ENCODE peak calls at places on chromosomes 6 and 20, in four cellular contexts. L is stimulated activated naive B cell treated with anti-CD40 and anti-IgM and Interleukin-4, amounts not matched to agents 10 μg/mL and 1 μg/mL and 100 μg/mL, for 72 hours; Y is epithelial cell of esophagus; Q is CD8-positive, alpha-beta T cell. K is an unnamed sample.

GRCh38 chr20:24737212-24737850 is 211.7 kb upstream of the CST7 start:
- DNase-seq in L (no peak), Y (no peak), Q (no peak), K (no peak)

GRCh38 chr20:49521356-49521755 is 38.9 kb upstream of the KCNB1 start:
- DNase-seq in L (no peak), Y (no peak), Q (no peak), K (no peak)

GRCh38 chr20:53948383-53949318 is 121.7 kb downstream of the BCAS1 start:
- DNase-seq in L (no peak), Y (no peak), Q (no peak), K (no peak)

GRCh38 chr6:42453649-42454427 is 2.1 kb upstream of the TRERF1 start:
- DNase-seq in L (no peak), Y (peak; percentile 53), Q (peak; percentile 57), K (peak; percentile 16)

GRCh38 chr6:47061631-47062300 is 19.6 kb upstream of the ADGRF1 start:
- DNase-seq in L (no peak), Y (peak; percentile 39), Q (no peak), K (peak; percentile 48)

GRCh38 chr6:46011241-46012085 is 4.2 kb downstream of the CLIC5 start:
- DNase-seq in L (peak; percentile 2), Y (no peak), Q (peak; percentile 75), K (no peak)

GRCh38 chr20:5030348-5031205 is 29.3 kb upstream of the SLC23A2 start:
- DNase-seq in L (no peak), Y (no peak), Q (no peak), K (no peak)

GRCh38 chr6:125316621-125317020 is 14.9 kb upstream of the HDDC2 start:
- DNase-seq in L (no peak), Y (no peak), Q (no peak), K (no peak)

GRCh38 chr20:12171927-12172581 is 254.4 kb downstream of the BTBD3 start:
- DNase-seq in L (no peak), Y (no peak), Q (no peak), K (peak; percentile 80)

GRCh38 chr6:44064089-44064947 is 62.9 kb downstream of the MRPL14 start:
- DNase-seq in L (no peak), Y (peak; percentile 91), Q (no peak), K (peak; percentile 99)

GRCh38 chr6:158357570-158358216 is 45.4 kb downstream of the TULP4 start:
- DNase-seq in L (no peak), Y (peak; percentile 42), Q (no peak), K (no peak)

GRCh38 chr20:38872036-38872435 is 54.2 kb upstream of the FAM83D start:
- DNase-seq in L (no peak), Y (no peak), Q (no peak), K (no peak)

GRCh38 chr6:35302604-35303218 is 5.1 kb downstream of the DEF6 start:
- DNase-seq in L (peak; percentile 84), Y (peak; percentile 92), Q (peak; percentile 89), K (peak; percentile 93)

GRCh38 chr20:38141154-38141888 is 23.7 kb downstream of the TGM2 start:
- DNase-seq in L (no peak), Y (no peak), Q (no peak), K (no peak)

GRCh38 chr20:51541189-51542032 is 1.1 kb downstream of the NFATC2 start:
- DNase-seq in L (peak; percentile 76), Y (peak; percentile 42), Q (peak; percentile 81), K (no peak)

GRCh38 chr6:29995346-29995777 is 53.0 kb downstream of the HLA-A start:
- DNase-seq in L (no peak), Y (peak; percentile 69), Q (no peak), K (peak; percentile 52)